ENCODE peak calls at places on chromosomes 5 and 9, in five cellular contexts. One of them, this sample, is unnamed.
A peak's percentile ranks its signal among the peaks of the same experiment; 100 is the strongest.

GRCh38 chr5:96876292-96876850 is at the start of gene ERAP2:
- DNase-seq in neuronal stem cell: no peak
- DNase-seq in anterior cingulate cortex: no peak
- DNase-seq in GM12864: no peak
- DNase-seq in adrenal gland: no peak
- DNase-seq in this sample: no peak

GRCh38 chr9:4507306-4507705 is 17.0 kb downstream of the SLC1A1 start:
- DNase-seq in GM12864: no peak
- DNase-seq in neuronal stem cell: no peak
- DNase-seq in adrenal gland: no peak
- DNase-seq in anterior cingulate cortex: no peak
- DNase-seq in this sample: no peak

GRCh38 chr9:93012998-93013855 is 45.3 kb upstream of the SUSD3 start:
- DNase-seq in adrenal gland: peak; percentile 15
- DNase-seq in anterior cingulate cortex: no peak
- DNase-seq in neuronal stem cell: no peak
- DNase-seq in GM12864: no peak
- DNase-seq in this sample: no peak

GRCh38 chr9:113542741-113543140 is 79.2 kb downstream of the RGS3 start:
- DNase-seq in neuronal stem cell: no peak
- DNase-seq in GM12864: no peak
- DNase-seq in adrenal gland: peak; percentile 76
- DNase-seq in anterior cingulate cortex: no peak
- DNase-seq in this sample: peak; percentile 32

GRCh38 chr9:135580664-135581380 is 19.3 kb downstream of the PAEP start:
- DNase-seq in neuronal stem cell: no peak
- DNase-seq in anterior cingulate cortex: no peak
- DNase-seq in adrenal gland: no peak
- DNase-seq in GM12864: no peak
- DNase-seq in this sample: no peak

GRCh38 chr5:175711472-175712312 is 53.8 kb downstream of the HRH2 start:
- DNase-seq in GM12864: no peak
- DNase-seq in adrenal gland: peak; percentile 21
- DNase-seq in anterior cingulate cortex: no peak
- DNase-seq in neuronal stem cell: no peak
- DNase-seq in this sample: no peak

GRCh38 chr5:169691473-169691872 is 54.4 kb downstream of the DOCK2 start:
- DNase-seq in anterior cingulate cortex: no peak
- DNase-seq in neuronal stem cell: no peak
- DNase-seq in adrenal gland: no peak
- DNase-seq in GM12864: no peak
- DNase-seq in this sample: no peak

GRCh38 chr5:41686191-41686590 is 175.8 kb upstream of the PLCXD3 start:
- DNase-seq in anterior cingulate cortex: no peak
- DNase-seq in GM12864: no peak
- DNase-seq in adrenal gland: no peak
- DNase-seq in neuronal stem cell: no peak
- DNase-seq in this sample: no peak

GRCh38 chr9:127216210-127216887 is 48.2 kb upstream of the GARNL3 start:
- DNase-seq in GM12864: no peak
- DNase-seq in adrenal gland: no peak
- DNase-seq in anterior cingulate cortex: no peak
- DNase-seq in neuronal stem cell: no peak
- DNase-seq in this sample: no peak

GRCh38 chr5:166509085-166509484 is 1782.4 kb upstream of the WWC1 start:
- DNase-seq in adrenal gland: no peak
- DNase-seq in neuronal stem cell: peak; percentile 50
- DNase-seq in GM12864: no peak
- DNase-seq in anterior cingulate cortex: no peak
- DNase-seq in this sample: no peak

GRCh38 chr5:74310967-74311930 is 329.3 kb downstream of the ENC1 start:
- DNase-seq in neuronal stem cell: no peak
- DNase-seq in adrenal gland: no peak
- DNase-seq in GM12864: no peak
- DNase-seq in anterior cingulate cortex: no peak
- DNase-seq in this sample: no peak

GRCh38 chr5:150641826-150642566 is 1.5 kb downstream of the SYNPO start:
- DNase-seq in adrenal gland: no peak
- DNase-seq in GM12864: no peak
- DNase-seq in neuronal stem cell: no peak
- DNase-seq in anterior cingulate cortex: no peak
- DNase-seq in this sample: no peak

GRCh38 chr5:68148096-68148495 is 67.5 kb upstream of the PIK3R1 start:
- DNase-seq in anterior cingulate cortex: no peak
- DNase-seq in neuronal stem cell: no peak
- DNase-seq in adrenal gland: no peak
- DNase-seq in GM12864: no peak
- DNase-seq in this sample: no peak

GRCh38 chr9:86637515-86637914 is 283.3 kb upstream of the TUT7 start:
- DNase-seq in adrenal gland: peak; percentile 53
- DNase-seq in neuronal stem cell: peak; percentile 89
- DNase-seq in GM12864: no peak
- DNase-seq in anterior cingulate cortex: no peak
- DNase-seq in this sample: no peak

GRCh38 chr9:8564960-8565359 is 765.4 kb upstream of the DMAC1 start:
- DNase-seq in GM12864: no peak
- DNase-seq in adrenal gland: no peak
- DNase-seq in anterior cingulate cortex: no peak
- DNase-seq in neuronal stem cell: no peak
- DNase-seq in this sample: no peak

GRCh38 chr5:172939045-172939444 is 20.2 kb upstream of the RPL26L1 start:
- DNase-seq in GM12864: no peak
- DNase-seq in anterior cingulate cortex: no peak
- DNase-seq in neuronal stem cell: no peak
- DNase-seq in adrenal gland: no peak
- DNase-seq in this sample: peak; percentile 39

GRCh38 chr9:75186767-75187380 is 98.6 kb downstream of the OSTF1 start:
- DNase-seq in adrenal gland: no peak
- DNase-seq in anterior cingulate cortex: no peak
- DNase-seq in GM12864: no peak
- DNase-seq in neuronal stem cell: no peak
- DNase-seq in this sample: no peak

GRCh38 chr5:44329716-44330115 is 59.5 kb downstream of the FGF10 start:
- DNase-seq in anterior cingulate cortex: no peak
- DNase-seq in neuronal stem cell: peak; percentile 17
- DNase-seq in adrenal gland: no peak
- DNase-seq in GM12864: no peak
- DNase-seq in this sample: no peak

GRCh38 chr5:172773481-172774469 is 2.8 kb upstream of the DUSP1 start:
- DNase-seq in GM12864: no peak
- DNase-seq in adrenal gland: peak; percentile 80
- DNase-seq in neuronal stem cell: no peak
- DNase-seq in anterior cingulate cortex: no peak
- DNase-seq in this sample: no peak

GRCh38 chr5:140349244-140349643 is 2.8 kb upstream of the HBEGF start:
- DNase-seq in GM12864: no peak
- DNase-seq in adrenal gland: no peak
- DNase-seq in anterior cingulate cortex: no peak
- DNase-seq in neuronal stem cell: no peak
- DNase-seq in this sample: no peak

GRCh38 chr9:23821400-23822181 is 4.4 kb downstream of the ELAVL2 start:
- DNase-seq in neuronal stem cell: peak; percentile 61
- DNase-seq in adrenal gland: no peak
- DNase-seq in anterior cingulate cortex: no peak
- DNase-seq in GM12864: no peak
- DNase-seq in this sample: peak; percentile 22

GRCh38 chr5:143026380-143026779 is 256.2 kb downstream of the ARHGAP26 start:
- DNase-seq in GM12864: no peak
- DNase-seq in neuronal stem cell: no peak
- DNase-seq in adrenal gland: no peak
- DNase-seq in anterior cingulate cortex: no peak
- DNase-seq in this sample: no peak

GRCh38 chr5:122704247-122705036 is 70.4 kb upstream of the SNX2 start:
- DNase-seq in neuronal stem cell: no peak
- DNase-seq in adrenal gland: no peak
- DNase-seq in anterior cingulate cortex: no peak
- DNase-seq in GM12864: no peak
- DNase-seq in this sample: no peak

GRCh38 chr5:139774980-139775654 is 20.5 kb upstream of the PSD2 start:
- DNase-seq in adrenal gland: peak; percentile 91
- DNase-seq in GM12864: no peak
- DNase-seq in neuronal stem cell: peak; percentile 70
- DNase-seq in anterior cingulate cortex: peak; percentile 5
- DNase-seq in this sample: peak; percentile 67

GRCh38 chr9:129952337-129952736 is 90.7 kb downstream of the FNBP1 start:
- DNase-seq in GM12864: no peak
- DNase-seq in anterior cingulate cortex: no peak
- DNase-seq in adrenal gland: no peak
- DNase-seq in neuronal stem cell: no peak
- DNase-seq in this sample: no peak

GRCh38 chr5:56816546-56817081 is 1.3 kb downstream of the MAP3K1 start:
- DNase-seq in anterior cingulate cortex: no peak
- DNase-seq in neuronal stem cell: peak; percentile 45
- DNase-seq in GM12864: no peak
- DNase-seq in adrenal gland: peak; percentile 73
- DNase-seq in this sample: peak; percentile 77